ENCODE peak calls at places on chromosome X, in seven cellular contexts. Y, X, B, S, Q, F and A are unnamed samples.

GRCh38 chrX:126820700-126821420 is 1.3 kb downstream of the PRR32 start:
- DNase-seq in Q (no peak), F (no peak), Y (no peak), X (no peak), B (no peak), S (no peak), A (no peak)

GRCh38 chrX:113369056-113369455 is 528.4 kb upstream of the AMOT start:
- DNase-seq in Q (no peak), S (no peak), B (no peak), X (no peak), Y (no peak), F (no peak), A (no peak)

GRCh38 chrX:84909151-84909550 is 94.5 kb upstream of the APOOL start:
- DNase-seq in F (no peak), Y (no peak), Q (no peak), S (no peak), B (no peak), X (no peak), A (peak)

GRCh38 chrX:13053171-13053570 is 8.8 kb upstream of the FAM9C start:
- DNase-seq in B (no peak), S (no peak), Y (no peak), F (no peak), Q (no peak), X (no peak), A (no peak)

GRCh38 chrX:136497556-136498048 is at the start of gene HTATSF1:
- DNase-seq in B (no peak), Q (no peak), F (no peak), X (no peak), S (no peak), Y (no peak), A (peak)

GRCh38 chrX:43949669-43950068 is 23.5 kb downstream of the NDP start:
- DNase-seq in F (peak), S (no peak), Y (peak), Q (peak), X (no peak), B (peak), A (no peak)

GRCh38 chrX:134868766-134869495 is 121.9 kb upstream of the SMIM10 start:
- DNase-seq in Q (no peak), X (no peak), B (no peak), F (no peak), Y (no peak), S (no peak), A (peak)

GRCh38 chrX:11427082-11428033 is 134.1 kb downstream of the AMELX start:
- DNase-seq in F (no peak), Q (peak), Y (peak), B (no peak), S (no peak), X (peak), A (no peak)

GRCh38 chrX:19723427-19723826 is 164.0 kb downstream of the SH3KBP1 start:
- DNase-seq in Q (no peak), Y (no peak), B (no peak), F (no peak), X (no peak), S (no peak), A (peak)

GRCh38 chrX:41931591-41931990 is 8.2 kb upstream of the CASK start:
- DNase-seq in Q (no peak), Y (no peak), X (no peak), S (no peak), B (no peak), F (no peak), A (no peak)

GRCh38 chrX:107894038-107894437 is 68.4 kb downstream of the MID2 start:
- DNase-seq in Q (peak), S (peak), Y (peak), B (peak), F (no peak), X (no peak), A (peak)

GRCh38 chrX:24879679-24880078 is 136.1 kb downstream of the ARX start:
- DNase-seq in Q (no peak), Y (no peak), B (no peak), F (no peak), S (no peak), X (no peak), A (no peak)

GRCh38 chrX:82961129-82961528 is 547.0 kb upstream of the POU3F4 start:
- DNase-seq in Y (no peak), F (no peak), X (no peak), S (no peak), B (peak), Q (no peak), A (peak)

GRCh38 chrX:465418-465817 is 78.7 kb upstream of the PPP2R3B start:
- DNase-seq in X (no peak), S (no peak), Q (no peak), F (no peak), B (no peak), Y (no peak), A (no peak)

GRCh38 chrX:154369453-154370299 is 4.8 kb downstream of the FLNA start:
- DNase-seq in Y (peak), S (peak), X (peak), Q (peak), B (peak), F (peak), A (peak)

GRCh38 chrX:76026751-76027150 is 146.1 kb upstream of the PBDC1 start:
- DNase-seq in Y (no peak), Q (no peak), X (no peak), B (no peak), S (no peak), F (no peak), A (no peak)

GRCh38 chrX:112832481-112833095 is 8.0 kb downstream of the AMOT start:
- DNase-seq in S (peak), B (peak), Y (no peak), Q (no peak), X (no peak), F (no peak), A (peak)

GRCh38 chrX:46642145-46642544 is 68.6 kb downstream of the CHST7 start:
- DNase-seq in F (no peak), Y (no peak), Q (no peak), B (no peak), S (no peak), X (no peak), A (peak)
- TF ChIP-seq CTCF in F (peak), Y (peak), Q (no peak), B (peak), S (peak), X (peak), A (peak)

GRCh38 chrX:118761950-118762725 is 34.7 kb downstream of the IL13RA1 start:
- DNase-seq in B (no peak), X (no peak), S (no peak), Y (no peak), F (no peak), Q (no peak), A (no peak)
- TF ChIP-seq CTCF in B (no peak), X (no peak), S (no peak), Y (peak), F (no peak), Q (no peak), A (peak)

DNA sequence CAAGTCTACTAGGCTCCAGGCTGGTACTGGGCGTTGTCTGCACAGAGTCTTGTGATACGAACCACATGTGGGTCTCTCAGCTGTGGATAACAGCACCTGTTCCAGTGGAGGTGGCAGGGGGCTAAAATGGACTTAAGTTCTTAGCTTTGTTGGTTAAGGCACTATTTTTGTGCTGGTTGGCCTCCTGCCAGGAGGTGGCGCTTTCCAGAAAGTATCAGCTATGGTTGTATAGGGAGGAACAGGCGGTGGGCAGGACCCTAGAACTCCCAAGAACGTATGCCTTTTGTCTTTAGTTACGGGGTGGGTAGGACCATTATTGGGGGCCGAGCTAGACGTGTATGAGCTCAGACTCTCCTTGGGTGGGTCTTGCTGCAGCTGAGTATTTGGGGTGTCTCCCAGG is 1138.4 kb downstream of the PCDH19 start:
- DNase-seq in Q (no peak), F (no peak), B (no peak), S (no peak), X (peak), Y (no peak), A (no peak)
- TF ChIP-seq CTCF in Q (no peak), F (no peak), B (no peak), S (no peak), X (no peak), Y (no peak), A (no peak)

GRCh38 chrX:45806410-45807121 is 605.9 kb upstream of the DIPK2B start:
- DNase-seq in F (no peak), Q (no peak), X (no peak), B (no peak), S (no peak), Y (no peak), A (peak)

GRCh38 chrX:45799576-45799975 is 598.9 kb upstream of the DIPK2B start:
- DNase-seq in Y (no peak), S (no peak), X (no peak), F (no peak), Q (no peak), B (no peak), A (no peak)

GRCh38 chrX:45803383-45803921 is 602.8 kb upstream of the DIPK2B start:
- DNase-seq in B (peak), Y (no peak), F (no peak), S (peak), X (no peak), Q (no peak), A (peak)

DNA sequence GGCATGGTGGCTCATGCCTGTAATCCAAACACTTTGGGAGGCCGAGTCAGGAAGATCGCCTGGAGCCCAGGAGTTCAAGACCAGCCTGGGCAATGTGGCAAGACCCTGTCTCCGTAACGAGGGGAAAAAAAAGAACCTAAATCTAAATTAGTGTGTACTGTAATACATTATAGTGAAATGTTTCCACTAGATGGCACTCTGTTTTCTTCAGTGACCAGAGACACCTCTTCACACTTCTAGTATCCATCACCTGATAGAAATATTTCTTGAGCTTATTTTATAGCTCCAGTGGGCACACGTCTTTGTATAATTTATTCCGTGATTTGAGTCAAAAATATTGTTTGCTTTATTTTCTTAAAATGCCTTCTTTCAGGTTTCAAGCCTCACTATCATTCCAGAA is 600.9 kb upstream of the DIPK2B start:
- DNase-seq in X (no peak), B (no peak), Q (no peak), Y (no peak), S (no peak), F (no peak), A (peak)
- TF ChIP-seq CTCF in X (peak), B (no peak), Q (peak), Y (peak), S (peak), F (peak), A (peak)

GRCh38 chrX:55919367-55920221 is 202.0 kb downstream of the RRAGB start:
- DNase-seq in Q (no peak), F (no peak), B (no peak), S (peak), X (no peak), Y (no peak), A (peak)

GRCh38 chrX:55924574-55924973 is 207.0 kb downstream of the RRAGB start:
- DNase-seq in F (no peak), Y (no peak), Q (no peak), X (no peak), S (no peak), B (no peak), A (no peak)
- TF ChIP-seq CTCF in F (no peak), Y (no peak), Q (no peak), X (no peak), S (no peak), B (peak), A (no peak)

GRCh38 chrX:109487640-109488039 is 5.8 kb upstream of the GUCY2F start:
- DNase-seq in F (no peak), Q (no peak), S (no peak), B (no peak), Y (no peak), X (no peak), A (no peak)

GRCh38 chrX:109484886-109485285 is 3.0 kb upstream of the GUCY2F start:
- DNase-seq in B (no peak), F (no peak), X (no peak), Q (no peak), S (no peak), Y (no peak), A (no peak)

GRCh38 chrX:109481986-109482385 is at the start of gene GUCY2F:
- DNase-seq in S (no peak), B (no peak), Y (no peak), F (no peak), X (no peak), Q (no peak), A (no peak)

GRCh38 chrX:109489174-109489573 is 7.3 kb upstream of the GUCY2F start:
- DNase-seq in F (no peak), S (no peak), Q (no peak), B (no peak), Y (no peak), X (no peak), A (no peak)

GRCh38 chrX:109485470-109486340 is 3.8 kb upstream of the GUCY2F start:
- DNase-seq in B (peak), Y (peak), X (peak), Q (peak), S (peak), F (peak), A (peak)
- TF ChIP-seq CTCF in B (peak), Y (peak), X (peak), Q (peak), S (peak), F (peak), A (peak)

DNA sequence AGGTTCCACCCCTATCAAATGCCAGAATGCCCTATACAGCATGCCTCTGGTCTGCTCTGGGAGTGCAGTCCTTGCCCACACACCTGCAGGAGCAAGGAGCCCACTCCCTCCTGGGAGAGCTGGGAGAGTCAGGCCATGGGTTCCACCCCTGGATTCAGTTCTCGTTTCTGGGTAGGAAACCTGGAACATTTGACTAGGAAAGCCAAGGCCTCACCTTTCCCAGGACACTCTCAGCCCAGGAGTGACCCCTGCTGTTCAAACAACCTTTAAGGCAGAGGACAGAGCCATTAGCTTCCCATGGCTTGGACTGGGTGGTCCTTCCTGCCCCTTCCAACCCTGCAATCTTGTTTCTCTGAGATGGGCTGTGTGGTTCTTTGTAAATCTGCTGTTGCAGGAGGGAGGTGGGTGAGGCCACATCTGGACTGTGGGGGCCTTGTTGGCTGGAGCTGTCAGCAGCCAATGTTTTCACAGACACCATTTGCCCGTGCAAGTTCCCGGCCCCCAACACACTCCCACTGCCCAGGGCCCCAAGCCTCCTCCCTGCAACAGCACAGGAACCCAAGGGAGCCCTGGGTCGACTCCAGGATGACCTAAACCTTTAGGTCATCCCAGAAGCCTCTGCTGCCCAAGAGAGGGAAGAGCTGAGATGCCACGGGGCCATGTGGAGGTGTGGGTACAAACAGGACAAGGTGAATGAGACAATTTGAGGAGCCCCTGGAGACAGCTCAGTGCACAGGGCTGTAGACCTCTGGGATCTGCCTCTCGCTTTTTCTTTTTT is 104.4 kb downstream of the PJA1 start:
- DNase-seq in X (peak), S (peak), Y (peak), Q (peak), B (peak), F (no peak), A (peak)
- TF ChIP-seq CTCF in X (peak), S (peak), Y (peak), Q (peak), B (peak), F (no peak), A (peak)

GRCh38 chrX:31663172-31663571 is 591.3 kb upstream of the FTHL17 start:
- DNase-seq in B (no peak), S (no peak), Y (no peak), X (no peak), Q (no peak), F (no peak), A (no peak)
- TF ChIP-seq CTCF in B (no peak), S (no peak), Y (no peak), X (no peak), Q (no peak), F (no peak), A (no peak)

GRCh38 chrX:16469870-16470269 is 180.1 kb upstream of the S100G start:
- DNase-seq in X (no peak), Q (no peak), B (no peak), Y (no peak), S (no peak), F (no peak), A (no peak)
- TF ChIP-seq CTCF in X (no peak), Q (no peak), B (peak), Y (no peak), S (no peak), F (no peak), A (no peak)